ENCODE peak calls at places on chromosomes 3 and 15, in six cellular contexts. One of them, this sample, is unnamed.

GRCh38 chr15:36595625-36596024 is 16.2 kb downstream of the CDIN1 start:
- DNase-seq in effector memory CD8-positive, alpha-beta T cell: no peak
- DNase-seq in NCI-H2029: no peak
- DNase-seq in Daoy: no peak
- DNase-seq in CD8-positive, alpha-beta memory T cell: no peak
- DNase-seq in hypothalamus: no peak
- DNase-seq in this sample: no peak

GRCh38 chr3:184022323-184022722 is 4.6 kb upstream of the ABCC5 start:
- DNase-seq in effector memory CD8-positive, alpha-beta T cell: no peak
- DNase-seq in NCI-H2029: no peak
- DNase-seq in Daoy: no peak
- DNase-seq in CD8-positive, alpha-beta memory T cell: no peak
- DNase-seq in hypothalamus: no peak
- DNase-seq in this sample: no peak

GRCh38 chr15:79924379-79924778 is 27.6 kb upstream of the MTHFS start:
- DNase-seq in effector memory CD8-positive, alpha-beta T cell: no peak
- DNase-seq in NCI-H2029: no peak
- DNase-seq in Daoy: no peak
- DNase-seq in CD8-positive, alpha-beta memory T cell: peak
- DNase-seq in hypothalamus: no peak
- DNase-seq in this sample: no peak

GRCh38 chr3:19885468-19885867 is 48.5 kb downstream of the EFHB start:
- DNase-seq in effector memory CD8-positive, alpha-beta T cell: no peak
- DNase-seq in NCI-H2029: peak
- DNase-seq in Daoy: no peak
- DNase-seq in CD8-positive, alpha-beta memory T cell: no peak
- DNase-seq in hypothalamus: no peak
- DNase-seq in this sample: no peak

GRCh38 chr3:52277071-52277964 is 1.1 kb downstream of the WDR82 start:
- DNase-seq in effector memory CD8-positive, alpha-beta T cell: peak
- DNase-seq in NCI-H2029: peak
- DNase-seq in Daoy: peak
- DNase-seq in CD8-positive, alpha-beta memory T cell: peak
- DNase-seq in hypothalamus: peak
- DNase-seq in this sample: peak

GRCh38 chr15:79724804-79725203 is 172.0 kb downstream of the MTHFS start:
- DNase-seq in effector memory CD8-positive, alpha-beta T cell: no peak
- DNase-seq in NCI-H2029: no peak
- DNase-seq in Daoy: no peak
- DNase-seq in CD8-positive, alpha-beta memory T cell: no peak
- DNase-seq in hypothalamus: no peak
- DNase-seq in this sample: no peak

GRCh38 chr3:186320862-186321568 is 41.0 kb downstream of the DGKG start:
- DNase-seq in effector memory CD8-positive, alpha-beta T cell: no peak
- DNase-seq in NCI-H2029: no peak
- DNase-seq in Daoy: peak
- DNase-seq in CD8-positive, alpha-beta memory T cell: no peak
- DNase-seq in hypothalamus: no peak
- DNase-seq in this sample: no peak

GRCh38 chr3:170909129-170909903 is 879 bp upstream of the EIF5A2 start:
- DNase-seq in effector memory CD8-positive, alpha-beta T cell: peak
- DNase-seq in NCI-H2029: no peak
- DNase-seq in Daoy: peak
- DNase-seq in CD8-positive, alpha-beta memory T cell: no peak
- DNase-seq in hypothalamus: no peak
- DNase-seq in this sample: no peak

GRCh38 chr15:63277044-63277892 is at the start of gene APH1B:
- DNase-seq in effector memory CD8-positive, alpha-beta T cell: peak
- DNase-seq in NCI-H2029: peak
- DNase-seq in Daoy: peak
- DNase-seq in CD8-positive, alpha-beta memory T cell: peak
- DNase-seq in hypothalamus: peak
- DNase-seq in this sample: peak

GRCh38 chr15:71784719-71785118 is 25.6 kb upstream of the NR2E3 start:
- DNase-seq in effector memory CD8-positive, alpha-beta T cell: no peak
- DNase-seq in NCI-H2029: no peak
- DNase-seq in Daoy: no peak
- DNase-seq in CD8-positive, alpha-beta memory T cell: no peak
- DNase-seq in hypothalamus: no peak
- DNase-seq in this sample: no peak

GRCh38 chr15:66785637-66786036 is 83.6 kb downstream of the SMAD6 start:
- DNase-seq in effector memory CD8-positive, alpha-beta T cell: no peak
- DNase-seq in NCI-H2029: no peak
- DNase-seq in Daoy: peak
- DNase-seq in CD8-positive, alpha-beta memory T cell: no peak
- DNase-seq in hypothalamus: no peak
- DNase-seq in this sample: no peak

GRCh38 chr3:160986060-160986459 is 119.1 kb downstream of the B3GALNT1 start:
- DNase-seq in effector memory CD8-positive, alpha-beta T cell: no peak
- DNase-seq in NCI-H2029: no peak
- DNase-seq in Daoy: no peak
- DNase-seq in CD8-positive, alpha-beta memory T cell: no peak
- DNase-seq in hypothalamus: no peak
- DNase-seq in this sample: peak

GRCh38 chr3:71360694-71361093 is 222.8 kb downstream of the FOXP1 start:
- DNase-seq in effector memory CD8-positive, alpha-beta T cell: no peak
- DNase-seq in NCI-H2029: no peak
- DNase-seq in Daoy: no peak
- DNase-seq in CD8-positive, alpha-beta memory T cell: no peak
- DNase-seq in hypothalamus: no peak
- DNase-seq in this sample: no peak